ENCODE peak calls at places on chromosomes 12 and 14, in five cellular contexts. H, T, V, K and Y are unnamed samples.
A peak's percentile ranks its signal among the peaks of the same experiment; 100 is the strongest.

GRCh38 chr12:989751-990278 is 1.2 kb upstream of the ERC1 start:
- DNase-seq in H (no peak), T (peak; percentile 22), V (peak; percentile 13), K (peak; percentile 60), Y (peak; percentile 9)

GRCh38 chr14:75826599-75826998 is 155.2 kb downstream of the TGFB3 start:
- DNase-seq in H (no peak), T (no peak), V (no peak), K (no peak), Y (no peak)

GRCh38 chr14:81392052-81392451 is 8.1 kb downstream of the STON2 start:
- DNase-seq in H (no peak), T (no peak), V (no peak), K (no peak), Y (no peak)

GRCh38 chr14:101937926-101938767 is 26.2 kb upstream of the DYNC1H1 start:
- DNase-seq in H (no peak), T (no peak), V (no peak), K (no peak), Y (no peak)

GRCh38 chr12:105775351-105775750 is 363.4 kb downstream of the NUAK1 start:
- DNase-seq in H (no peak), T (no peak), V (no peak), K (peak; percentile 54), Y (no peak)

GRCh38 chr14:33592298-33592697 is 358.6 kb downstream of the EGLN3 start:
- DNase-seq in H (no peak), T (no peak), V (no peak), K (peak; percentile 45), Y (no peak)

GRCh38 chr14:101843665-101844064 is 82.2 kb downstream of the PPP2R5C start:
- DNase-seq in H (no peak), T (no peak), V (peak; percentile 44), K (no peak), Y (no peak)

GRCh38 chr12:6341439-6342139 is at the start of gene TNFRSF1A:
- DNase-seq in H (peak; percentile 77), T (peak; percentile 59), V (peak; percentile 82), K (peak; percentile 77), Y (peak; percentile 77)

GRCh38 chr12:130826151-130826801 is 12.8 kb downstream of the STX2 start:
- DNase-seq in H (peak; percentile 73), T (peak; percentile 73), V (peak; percentile 53), K (peak; percentile 61), Y (no peak)

GRCh38 chr14:65502676-65503124 is 90.2 kb downstream of the FUT8 start:
- DNase-seq in H (no peak), T (no peak), V (no peak), K (peak; percentile 70), Y (peak; percentile 7)

GRCh38 chr12:7837366-7837765 is 35.3 kb downstream of the SLC2A14 start:
- DNase-seq in H (no peak), T (no peak), V (no peak), K (no peak), Y (no peak)

GRCh38 chr12:131094831-131095805 is 141.4 kb downstream of the ADGRD1 start:
- DNase-seq in H (peak; percentile 35), T (peak; percentile 2), V (no peak), K (no peak), Y (peak; percentile 0)

GRCh38 chr14:101578489-101578888 is 17.2 kb downstream of the DIO3 start:
- DNase-seq in H (no peak), T (no peak), V (no peak), K (no peak), Y (no peak)

GRCh38 chr12:64098709-64099354 is 123.3 kb downstream of the KICS2 start:
- DNase-seq in H (no peak), T (no peak), V (no peak), K (peak; percentile 29), Y (no peak)

GRCh38 chr12:52812073-52812400 is 1.9 kb downstream of the KRT4 start:
- DNase-seq in H (no peak), T (no peak), V (no peak), K (no peak), Y (no peak)

GRCh38 chr14:98782062-98782461 is 489.9 kb downstream of the BCL11B start:
- DNase-seq in H (no peak), T (no peak), V (no peak), K (no peak), Y (no peak)

GRCh38 chr12:40622246-40622838 is 69.9 kb upstream of the CNTN1 start:
- DNase-seq in H (peak; percentile 75), T (peak; percentile 45), V (peak; percentile 41), K (peak; percentile 47), Y (peak; percentile 66)

DNA sequence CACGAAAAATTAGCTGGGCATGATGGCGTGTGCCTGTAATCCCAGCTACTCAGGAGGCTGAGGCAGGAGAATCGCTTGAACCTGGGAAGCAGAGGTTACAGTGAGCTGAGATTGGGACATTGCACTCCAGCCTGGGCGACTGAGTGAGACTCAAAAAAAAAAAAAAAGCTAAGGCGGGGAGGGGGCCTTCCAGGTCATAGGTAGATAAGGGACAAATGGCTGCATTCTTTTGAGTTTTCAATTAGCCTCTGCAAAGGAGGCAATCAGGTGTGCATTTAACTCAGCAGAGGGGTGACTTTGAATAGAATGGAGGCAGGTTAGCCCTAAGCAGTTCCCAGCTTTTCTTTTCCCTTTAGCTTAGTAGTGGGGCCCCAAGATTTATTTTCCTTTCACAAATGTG is 743 bp upstream of the AACS start:
- DNase-seq in H (no peak), T (no peak), V (no peak), K (no peak), Y (no peak)
- H3K4me3 ChIP-seq in H (peak overlapping the region; percentile 70), T (peak overlapping the region; percentile 52), V (no peak overlapping the region), K (peak overlapping the region; percentile 76), Y (no peak overlapping the region)

DNA sequence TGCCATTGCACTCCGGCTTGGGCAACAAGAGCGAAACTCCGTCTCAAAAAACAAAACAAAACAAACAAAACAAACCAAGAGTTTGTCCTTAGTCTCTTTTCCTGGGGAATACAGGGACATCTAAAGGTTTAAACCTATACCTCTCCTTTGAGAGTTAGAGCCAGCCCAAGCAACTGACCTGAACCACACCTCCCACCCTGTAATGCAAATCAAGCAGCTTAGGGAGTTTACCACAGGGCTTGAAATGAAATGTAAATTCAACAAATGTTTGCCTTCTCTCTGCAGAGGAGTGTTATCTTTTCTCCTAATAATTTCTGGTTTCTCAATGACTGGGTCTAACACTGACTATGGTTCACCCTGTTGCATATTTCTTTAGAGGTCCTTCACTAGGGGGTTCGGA is 16.7 kb downstream of the PPP1CC start:
- DNase-seq in H (no peak), T (no peak), V (no peak), K (no peak), Y (no peak)
- H3K36me3 ChIP-seq in H (no peaks in the 10 kb centered on the region), T (peaks cover 95% of the 10 kb centered on the region), V (peaks cover 6% of the 10 kb centered on the region), K (peaks cover 63% of the 10 kb centered on the region), Y (peaks cover 44% of the 10 kb centered on the region)

DNA sequence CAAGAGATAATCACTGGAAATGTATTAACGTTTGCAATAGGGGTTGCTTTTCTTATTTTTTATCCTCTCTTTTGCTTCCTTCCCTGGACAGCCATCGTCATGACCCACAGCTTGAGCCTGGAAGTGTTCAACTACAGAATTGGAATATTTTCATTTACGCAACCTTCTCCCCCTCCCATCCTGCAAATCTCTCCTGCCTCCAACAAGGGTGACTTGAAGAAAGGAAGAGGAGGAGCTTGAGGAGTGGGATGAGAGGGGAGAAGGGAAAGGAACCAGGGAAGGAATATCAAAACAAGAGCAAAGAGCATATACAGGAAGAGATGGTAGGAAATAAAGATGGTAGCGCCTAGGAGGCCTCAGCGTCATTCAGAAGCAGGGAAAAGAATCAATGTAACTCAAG is 1.6 kb upstream of the MANSC4 start:
- DNase-seq in H (no peak), T (no peak), V (no peak), K (peak; percentile 3), Y (no peak)
- H3K4me3 ChIP-seq in H (no peak overlapping the region), T (no peak overlapping the region), V (no peak overlapping the region), K (peak overlapping the region; percentile 82), Y (no peak overlapping the region)

GRCh38 chr14:103502877-103503276 is 19.8 kb downstream of the CKB start:
- DNase-seq in H (no peak), T (no peak), V (no peak), K (no peak), Y (no peak)

GRCh38 chr14:103507751-103508150 is 14.9 kb downstream of the CKB start:
- DNase-seq in H (no peak), T (no peak), V (no peak), K (no peak), Y (no peak)

GRCh38 chr14:103503296-103503695 is 19.3 kb downstream of the CKB start:
- DNase-seq in H (no peak), T (no peak), V (no peak), K (no peak), Y (no peak)

GRCh38 chr14:103501921-103502669 is 20.5 kb downstream of the CKB start:
- DNase-seq in H (no peak), T (no peak), V (no peak), K (no peak), Y (no peak)

GRCh38 chr14:103504991-103505565 is 17.6 kb downstream of the CKB start:
- DNase-seq in H (no peak), T (no peak), V (no peak), K (no peak), Y (no peak)
- H3K36me3 ChIP-seq in H (no peaks in the 10 kb centered on the region), T (peaks cover 37% of the 10 kb centered on the region), V (no peaks in the 10 kb centered on the region), K (peaks cover 69% of the 10 kb centered on the region), Y (peaks cover 38% of the 10 kb centered on the region)

GRCh38 chr12:31834158-31834557 is 105.3 kb upstream of the AMN1 start:
- DNase-seq in H (no peak), T (no peak), V (no peak), K (no peak), Y (no peak)

GRCh38 chr12:31833541-31833840 is 104.7 kb upstream of the AMN1 start:
- DNase-seq in H (no peak), T (no peak), V (no peak), K (no peak), Y (no peak)

GRCh38 chr12:31832740-31833540 is 104.1 kb upstream of the AMN1 start:
- DNase-seq in H (no peak), T (no peak), V (no peak), K (no peak), Y (no peak)

GRCh38 chr12:31837913-31838312 is 109.1 kb upstream of the AMN1 start:
- DNase-seq in H (no peak), T (no peak), V (no peak), K (no peak), Y (no peak)

GRCh38 chr12:31835276-31835882 is 106.6 kb upstream of the AMN1 start:
- DNase-seq in H (no peak), T (no peak), V (no peak), K (no peak), Y (no peak)
- H3K4me3 ChIP-seq in H (no peak overlapping the region), T (no peak overlapping the region), V (no peak overlapping the region), K (no peak overlapping the region), Y (no peak overlapping the region)